ENCODE peak calls at places on chromosomes 2 and 18, in eight cellular contexts. O is progenitor cell of endocrine pancreas; F is lung microvascular endothelial cell; M is head of caudate nucleus; A is T-helper 2 cell treated with Interferon-gamma antibody and Interleukin-4, amounts not matched to agents 5 μg/mL and 100 μg/mL, for 36 hours; J is NT2/D1; Q is psoas muscle; L is fibroblast of the aortic adventitia. N is an unnamed sample.

GRCh38 chr2:23107341-23107941 is 277.5 kb upstream of the KLHL29 start:
- DNase-seq in O (no peak), F (no peak), M (no peak), A (no peak), J (no peak), Q (no peak), L (no peak), N (no peak)

GRCh38 chr18:48928787-48929186 is 22.0 kb downstream of the SMAD7 start:
- DNase-seq in O (no peak), F (peak), M (peak), A (peak), J (no peak), Q (no peak), L (peak), N (peak)

GRCh38 chr2:38685116-38685735 is 19.3 kb downstream of the GALM start:
- DNase-seq in O (no peak), F (peak), M (no peak), A (no peak), J (no peak), Q (no peak), L (peak), N (no peak)

GRCh38 chr18:79481041-79481790 is 85.5 kb downstream of the NFATC1 start:
- DNase-seq in O (no peak), F (no peak), M (no peak), A (no peak), J (no peak), Q (peak), L (no peak), N (peak)

GRCh38 chr2:223697921-223698645 is 95.9 kb upstream of the SCG2 start:
- DNase-seq in O (no peak), F (peak), M (no peak), A (no peak), J (no peak), Q (no peak), L (no peak), N (no peak)

GRCh38 chr2:107712857-107713256 is 113.8 kb upstream of the RGPD4 start:
- DNase-seq in O (no peak), F (peak), M (no peak), A (no peak), J (no peak), Q (no peak), L (no peak), N (no peak)

GRCh38 chr18:3526421-3527354 is 76.7 kb downstream of the TGIF1 start:
- DNase-seq in O (no peak), F (no peak), M (peak), A (no peak), J (no peak), Q (no peak), L (no peak), N (no peak)

GRCh38 chr2:238163494-238164198 is 4.9 kb downstream of the ERFE start:
- DNase-seq in O (no peak), F (no peak), M (no peak), A (no peak), J (no peak), Q (no peak), L (no peak), N (peak)

GRCh38 chr2:45330617-45331016 is 280.4 kb downstream of the SRBD1 start:
- DNase-seq in O (no peak), F (peak), M (no peak), A (no peak), J (no peak), Q (no peak), L (peak), N (no peak)

GRCh38 chr2:198874502-198874858 is 583.3 kb downstream of the SATB2 start:
- DNase-seq in O (no peak), F (no peak), M (no peak), A (no peak), J (no peak), Q (no peak), L (no peak), N (no peak)

GRCh38 chr2:178331474-178332431 is 119.2 kb downstream of the PRKRA start:
- DNase-seq in O (no peak), F (no peak), M (no peak), A (no peak), J (no peak), Q (no peak), L (no peak), N (no peak)

GRCh38 chr18:54033087-54033486 is 191.4 kb downstream of the MBD2 start:
- DNase-seq in O (no peak), F (no peak), M (no peak), A (no peak), J (no peak), Q (no peak), L (no peak), N (no peak)

GRCh38 chr2:55351672-55352071 is 68.0 kb downstream of the CCDC88A start:
- DNase-seq in O (no peak), F (no peak), M (no peak), A (no peak), J (no peak), Q (no peak), L (no peak), N (no peak)

GRCh38 chr18:62659698-62660097 is 55.6 kb upstream of the PHLPP1 start:
- DNase-seq in O (no peak), F (no peak), M (no peak), A (no peak), J (no peak), Q (no peak), L (no peak), N (no peak)

GRCh38 chr2:58221909-58222308 is 19.2 kb downstream of the FANCL start:
- DNase-seq in O (no peak), F (no peak), M (no peak), A (no peak), J (no peak), Q (no peak), L (no peak), N (no peak)

GRCh38 chr2:190762569-190762968 is 113.7 kb downstream of the NAB1 start:
- DNase-seq in O (no peak), F (no peak), M (no peak), A (no peak), J (no peak), Q (no peak), L (no peak), N (no peak)

GRCh38 chr2:95077521-95077807 is 44.1 kb downstream of the MRPS5 start:
- DNase-seq in O (no peak), F (no peak), M (peak), A (no peak), J (no peak), Q (no peak), L (no peak), N (no peak)

GRCh38 chr2:153388246-153388645 is 90.3 kb downstream of the RPRM start:
- DNase-seq in O (no peak), F (no peak), M (no peak), A (no peak), J (no peak), Q (no peak), L (no peak), N (no peak)

GRCh38 chr2:176110975-176111663 is 4.0 kb downstream of the HOXD11 start:
- DNase-seq in O (no peak), F (peak), M (no peak), A (peak), J (no peak), Q (no peak), L (peak), N (no peak)

N was measured in aorta.